ENCODE peak calls at places on chromosomes 16 and 17, in four cellular contexts. S is esophagus squamous epithelium; W is right atrium auricular region; X is stimulated activated CD8-positive, alpha-beta memory T cell treated with anti-CD3 and anti-CD28 coated beads, Interleukin-15, amount 100 ng/mL, for 4 hours. R is an unnamed sample.

GRCh38 chr17:7862692-7863437 is 5.1 kb downstream of the CYB5D1 start:
- DNase-seq in S (no peak), W (no peak), X (no peak), R (no peak)

GRCh38 chr17:1714980-1715802 is 5.0 kb upstream of the TLCD2 start:
- DNase-seq in S (no peak), W (peak), X (no peak), R (peak)

GRCh38 chr17:76382803-76383644 is 1.4 kb upstream of the SPHK1 start:
- DNase-seq in S (no peak), W (no peak), X (peak), R (no peak)

GRCh38 chr17:1830288-1830687 is 483 bp downstream of the RPA1 start:
- DNase-seq in S (no peak), W (no peak), X (no peak), R (no peak)

GRCh38 chr16:73171901-73172619 is 124.1 kb upstream of the ZFHX3 start:
- DNase-seq in S (no peak), W (no peak), X (no peak), R (no peak)

GRCh38 chr17:5544115-5544514 is 40.2 kb downstream of the NLRP1 start:
- DNase-seq in S (no peak), W (no peak), X (no peak), R (peak)

GRCh38 chr17:46033392-46033791 is 34.3 kb downstream of the STH start:
- DNase-seq in S (no peak), W (no peak), X (no peak), R (no peak)

GRCh38 chr17:68694791-68695485 is 93.8 kb upstream of the FAM20A start:
- DNase-seq in S (no peak), W (no peak), X (no peak), R (no peak)

GRCh38 chr16:85903576-85903975 is 4.6 kb downstream of the IRF8 start:
- DNase-seq in S (no peak), W (no peak), X (no peak), R (no peak)

GRCh38 chr16:52896478-52897164 is 156.1 kb downstream of the CHD9NB start:
- DNase-seq in S (no peak), W (no peak), X (no peak), R (no peak)

GRCh38 chr16:65875362-65876199 is 490.9 kb upstream of the CDH5 start:
- DNase-seq in S (no peak), W (no peak), X (no peak), R (no peak)

GRCh38 chr16:57629516-57630401 is 1.3 kb downstream of the ADGRG1 start:
- DNase-seq in S (no peak), W (no peak), X (no peak), R (no peak)

GRCh38 chr16:12450381-12450780 is 353.3 kb downstream of the CPPED1 start:
- DNase-seq in S (no peak), W (no peak), X (no peak), R (no peak)

GRCh38 chr16:56985288-56985961 is 3.9 kb upstream of the NLRC5 start:
- DNase-seq in S (no peak), W (peak), X (no peak), R (no peak)

GRCh38 chr16:81076566-81077076 is 417 bp downstream of the C16orf46 start:
- DNase-seq in S (peak), W (peak), X (peak), R (no peak)

GRCh38 chr16:57479422-57480126 is 6.7 kb downstream of the DOK4 start:
- DNase-seq in S (no peak), W (no peak), X (no peak), R (no peak)

GRCh38 chr17:13568746-13569739 is 32.7 kb downstream of the HS3ST3A1 start:
- DNase-seq in S (no peak), W (no peak), X (no peak), R (no peak)

GRCh38 chr16:69204106-69204655 is 17.2 kb downstream of the SNTB2 start:
- DNase-seq in S (no peak), W (no peak), X (no peak), R (no peak)

GRCh38 chr17:50100480-50100883 is 5.3 kb downstream of the PDK2 start:
- DNase-seq in S (no peak), W (no peak), X (no peak), R (no peak)